ENCODE peak calls at places on chromosome 22, in four cellular contexts. L is activated CD8-positive, alpha-beta memory T cell treated with anti-CD3 and anti-CD28 coated beads for 4 hours; S is fibroblast of the aortic adventitia; T is H9. R is an unnamed sample.

GRCh38 chr22:41929158-41929896 is 2.7 kb upstream of the TNFRSF13C start:
- DNase-seq in L (no peak), S (no peak), T (no peak), R (no peak)

GRCh38 chr22:20567371-20567847 is 60.0 kb downstream of the MED15 start:
- DNase-seq in L (no peak), T (no peak), S (peak; percentile 54), R (no peak)

GRCh38 chr22:33720166-33720878 is 200.0 kb downstream of the LARGE1 start:
- DNase-seq in L (no peak), S (no peak), T (no peak), R (no peak)

GRCh38 chr22:35376728-35377472 is 4.0 kb upstream of the HMOX1 start:
- DNase-seq in L (no peak), S (peak; percentile 99), T (peak; percentile 98), R (peak; percentile 75)

GRCh38 chr22:29055192-29055830 is 6.3 kb downstream of the C22orf31 start:
- DNase-seq in S (no peak), L (no peak), T (no peak), R (no peak)

GRCh38 chr22:36075724-36076123 is 47.1 kb upstream of the RBFOX2 start:
- DNase-seq in L (no peak), T (no peak), S (no peak), R (no peak)

GRCh38 chr22:26707581-26707980 is 50.2 kb downstream of the MIAT start:
- DNase-seq in L (no peak), S (no peak), T (no peak), R (no peak)

GRCh38 chr22:47796128-47796908 is 1033.9 kb downstream of the TBC1D22A start:
- DNase-seq in S (no peak), T (no peak), L (no peak), R (no peak)

GRCh38 chr22:50674127-50674493 is 1.5 kb downstream of the SHANK3 start:
- DNase-seq in S (no peak), T (no peak), L (no peak), R (no peak)

GRCh38 chr22:45336971-45337431 is 27.3 kb downstream of the FAM118A start:
- DNase-seq in S (peak; percentile 43), T (no peak), L (no peak), R (no peak)

GRCh38 chr22:43129426-43130425 is 13.5 kb downstream of the MCAT start:
- DNase-seq in S (no peak), L (no peak), T (no peak), R (no peak)

GRCh38 chr22:33922268-33922667 is 2.0 kb upstream of the LARGE1 start:
- DNase-seq in L (no peak), S (peak; percentile 34), T (peak; percentile 72), R (no peak)

GRCh38 chr22:46941958-46942815 is 179.7 kb downstream of the TBC1D22A start:
- DNase-seq in T (no peak), S (peak; percentile 48), L (no peak), R (no peak)

GRCh38 chr22:45617948-45618347 is 53.7 kb upstream of the ATXN10 start:
- DNase-seq in L (no peak), S (no peak), T (no peak), R (no peak)

GRCh38 chr22:30902496-30903357 is 65.8 kb downstream of the MORC2 start:
- DNase-seq in S (no peak), T (no peak), L (no peak), R (no peak)

GRCh38 chr22:37012262-37012904 is 6.9 kb downstream of the TST start:
- DNase-seq in S (no peak), L (no peak), T (no peak), R (no peak)

GRCh38 chr22:43407591-43407990 is 4.2 kb upstream of the MPPED1 start:
- DNase-seq in L (no peak), S (no peak), T (no peak), R (no peak)

GRCh38 chr22:42152661-42153270 is 22.2 kb upstream of the CYP2D6 start:
- DNase-seq in S (no peak), L (no peak), T (no peak), R (no peak)

GRCh38 chr22:43814264-43814663 is 2.2 kb upstream of the EFCAB6 start:
- DNase-seq in T (no peak), S (no peak), L (no peak), R (no peak)

GRCh38 chr22:24819941-24820461 is 14.0 kb downstream of the SGSM1 start:
- DNase-seq in T (no peak), S (peak; percentile 34), L (no peak), R (no peak)

GRCh38 chr22:39017596-39018365 is 3.1 kb upstream of the APOBEC3D start:
- DNase-seq in L (no peak), S (no peak), T (peak; percentile 93), R (no peak)

GRCh38 chr22:28116261-28116673 is 197.2 kb upstream of the PITPNB start:
- DNase-seq in S (peak; percentile 95), L (no peak), T (no peak), R (no peak)

GRCh38 chr22:28025333-28025732 is 106.3 kb upstream of the PITPNB start:
- DNase-seq in S (no peak), T (no peak), L (no peak), R (no peak)

GRCh38 chr22:19285831-19286230 is 5.7 kb downstream of the CLTCL1 start:
- DNase-seq in S (peak; percentile 11), T (no peak), L (no peak), R (no peak)

R was measured in T-helper 2 cell.